ENCODE peak calls at places on chromosomes 16 and 17, in ten cellular contexts. P is stomach, R is spleen, H is Panc1, U is transverse colon, F is prostate gland, Z is HL-60, Y is K562, I is HCT116, X is GM23338. C is an unnamed sample.
A peak's percentile ranks its signal among the peaks of the same experiment; 100 is the strongest.

GRCh38 chr16:82082543-82083244 is 47.6 kb downstream of the HSD17B2 start:
- DNase-seq in Y (no peak), F (no peak), I (peak; percentile 13), H (no peak), Z (no peak), P (no peak), R (no peak), X (no peak), U (no peak), C (no peak)

GRCh38 chr17:35242805-35243458 is at the start of gene SLFN5:
- DNase-seq in Y (peak; percentile 67), R (peak; percentile 96), H (peak; percentile 76), F (peak; percentile 98), U (peak; percentile 96), I (peak; percentile 76), P (peak; percentile 97), X (peak; percentile 92), Z (peak; percentile 86), C (peak; percentile 79)

GRCh38 chr16:76456016-76456415 is 178.8 kb downstream of the CNTNAP4 start:
- DNase-seq in P (no peak), Y (no peak), F (no peak), U (no peak), I (no peak), H (no peak), X (no peak), R (no peak), Z (no peak), C (no peak)

GRCh38 chr16:17369441-17369951 is 101.3 kb downstream of the XYLT1 start:
- DNase-seq in U (peak; percentile 71), I (no peak), Y (no peak), X (no peak), Z (peak; percentile 92), F (no peak), H (no peak), P (peak; percentile 59), R (peak; percentile 94), C (no peak)

GRCh38 chr17:31472137-31472536 is 80.7 kb downstream of the RAB11FIP4 start:
- DNase-seq in I (no peak), P (no peak), H (no peak), R (no peak), Z (no peak), Y (peak; percentile 46), F (no peak), U (no peak), X (no peak), C (no peak)

GRCh38 chr16:75116081-75116910 is at the start of gene LDHD:
- DNase-seq in R (peak; percentile 86), Y (peak; percentile 74), X (peak; percentile 78), H (no peak), I (peak; percentile 75), P (peak; percentile 94), U (peak; percentile 90), Z (peak; percentile 68), F (peak; percentile 80), C (no peak)

GRCh38 chr17:78879679-78880186 is 23.3 kb downstream of the CEP295NL start:
- DNase-seq in R (peak; percentile 87), P (no peak), F (no peak), X (no peak), I (no peak), Z (peak; percentile 48), H (no peak), Y (peak; percentile 44), U (peak; percentile 46), C (no peak)

GRCh38 chr17:75774988-75775668 is 9.5 kb upstream of the UNK start:
- DNase-seq in H (no peak), F (no peak), U (peak; percentile 13), R (peak; percentile 71), Z (no peak), P (no peak), Y (no peak), I (no peak), X (peak; percentile 62), C (no peak)

GRCh38 chr16:4327782-4328579 is 12.1 kb downstream of the GLIS2 start:
- DNase-seq in I (no peak), F (peak; percentile 62), H (no peak), R (peak; percentile 90), U (peak; percentile 74), P (peak; percentile 83), X (peak; percentile 95), Z (peak; percentile 83), Y (no peak), C (peak; percentile 82)

GRCh38 chr16:22274916-22275315 is 22.3 kb upstream of the POLR3E start:
- DNase-seq in R (no peak), U (no peak), P (no peak), I (no peak), H (no peak), Y (no peak), F (no peak), X (no peak), Z (no peak), C (no peak)

GRCh38 chr17:61496957-61497653 is 44.9 kb downstream of the TBX4 start:
- DNase-seq in X (no peak), U (no peak), R (no peak), H (no peak), Y (no peak), Z (no peak), P (no peak), I (no peak), F (no peak), C (no peak)

GRCh38 chr17:78953356-78954350 is 26.1 kb downstream of the LGALS3BP start:
- DNase-seq in H (no peak), Y (no peak), Z (no peak), U (no peak), X (no peak), P (no peak), R (no peak), I (no peak), F (no peak), C (no peak)

GRCh38 chr17:72967263-72967962 is 125.1 kb downstream of the SLC39A11 start:
- DNase-seq in F (no peak), H (no peak), I (no peak), X (no peak), P (no peak), U (no peak), R (no peak), Z (no peak), Y (no peak), C (no peak)

GRCh38 chr17:57732062-57732461 is 13.0 kb downstream of the CCDC182 start:
- DNase-seq in X (no peak), H (no peak), Y (no peak), U (no peak), P (no peak), R (no peak), Z (no peak), I (no peak), F (no peak), C (no peak)

GRCh38 chr16:52570495-52571091 is 23.6 kb upstream of the TOX3 start:
- DNase-seq in Z (no peak), U (no peak), H (no peak), I (no peak), F (no peak), P (no peak), Y (no peak), R (no peak), X (no peak), C (no peak)

GRCh38 chr16:1791943-1792812 is 1.3 kb downstream of the IGFALS start:
- DNase-seq in F (no peak), H (no peak), P (no peak), Y (no peak), U (no peak), X (no peak), Z (no peak), R (peak; percentile 65), I (no peak), C (no peak)
- TF ChIP-seq POLR2AphosphoS5 in F (no peak), H (no peak), P (no peak), Y (no peak), U (no peak), X (no peak), Z (no peak), R (no peak), I (no peak), C (no peak)

GRCh38 chr17:42895185-42895555 is 5.4 kb upstream of the G6PC1 start:
- DNase-seq in Y (no peak), R (no peak), F (peak; percentile 15), H (peak; percentile 10), X (no peak), Z (no peak), I (peak; percentile 8), U (peak; percentile 52), P (peak; percentile 72), C (no peak)
- TF ChIP-seq POLR2AphosphoS5 in Y (no peak), R (no peak), F (peak; percentile 56), H (no peak), X (no peak), Z (no peak), I (no peak), U (no peak), P (peak; percentile 42), C (no peak)

GRCh38 chr17:44062871-44063270 is 3.6 kb downstream of the LSM12 start:
- DNase-seq in Y (no peak), H (no peak), X (no peak), Z (no peak), I (no peak), U (no peak), F (no peak), P (no peak), R (no peak), C (no peak)

GRCh38 chr17:44065668-44066203 is 735 bp downstream of the LSM12 start:
- DNase-seq in I (no peak), H (no peak), X (no peak), F (no peak), U (no peak), R (no peak), Y (no peak), Z (peak; percentile 19), P (no peak), C (no peak)

GRCh38 chr17:44063704-44064639 is 2.5 kb downstream of the LSM12 start:
- DNase-seq in F (no peak), X (no peak), I (no peak), H (no peak), Z (no peak), R (no peak), Y (no peak), U (no peak), P (no peak), C (no peak)

GRCh38 chr17:44067547-44067945 is 1.1 kb upstream of the LSM12 start:
- DNase-seq in I (no peak), H (no peak), Y (no peak), X (no peak), R (peak; percentile 54), F (no peak), U (no peak), P (no peak), Z (peak; percentile 13), C (no peak)

GRCh38 chr17:44066204-44066930 is at the start of gene LSM12:
- DNase-seq in I (peak; percentile 72), U (peak; percentile 94), Y (peak; percentile 95), P (peak; percentile 93), R (peak; percentile 97), H (no peak), X (peak; percentile 95), F (peak; percentile 79), Z (peak; percentile 92), C (peak; percentile 82)
- TF ChIP-seq POLR2AphosphoS5 in I (peak; percentile 67), U (peak; percentile 70), Y (peak; percentile 9), P (no peak), R (peak; percentile 85), H (no peak), X (peak; percentile 70), F (peak; percentile 72), Z (peak; percentile 2), C (peak; percentile 85)

DNA sequence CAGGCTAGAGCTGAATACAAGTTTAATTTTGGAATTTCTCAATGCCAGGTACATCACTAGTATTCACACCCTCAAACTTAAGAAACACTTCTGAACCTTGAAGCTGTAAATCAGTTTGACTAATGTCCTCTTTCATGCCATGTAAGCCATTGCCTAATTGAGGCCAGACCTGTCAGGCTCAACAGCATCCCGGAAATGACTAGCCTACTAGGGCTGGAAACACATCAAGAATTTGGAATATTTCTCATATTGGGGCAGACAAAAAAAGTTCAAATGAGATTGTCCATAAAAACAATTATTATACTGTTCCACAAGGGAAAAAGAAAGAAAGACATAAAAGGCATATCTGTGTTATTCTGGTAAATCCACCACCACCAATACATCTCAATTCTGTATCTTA is 1.7 kb downstream of the USP32 start:
- DNase-seq in F (no peak), R (no peak), Z (peak; percentile 63), U (no peak), I (no peak), H (no peak), P (no peak), Y (no peak), X (no peak), C (no peak)
- TF ChIP-seq POLR2AphosphoS5 in F (peak; percentile 42), R (no peak), Z (no peak), U (no peak), I (no peak), H (no peak), P (no peak), Y (no peak), X (no peak), C (no peak)